ENCODE peak calls at places on chromosomes 2 and 18, in eight cellular contexts. J is GM10248; Z is neural crest cell; R is stimulated activated CD8-positive, alpha-beta memory T cell treated with anti-CD3 and anti-CD28 coated beads, Interleukin-12 subunit alpha, Interleukin-12 subunit beta, amount 100 ng/mL, for 4 hours; T is naive thymus-derived CD4-positive, alpha-beta T cell; K is NCI-H226; Q is psoas muscle; D is NCI-H1436. N is an unnamed sample.

GRCh38 chr18:13145636-13146190 is 72.8 kb upstream of the LDLRAD4 start:
- DNase-seq in J (no peak), Z (no peak), R (no peak), T (no peak), K (no peak), Q (no peak), D (no peak), N (no peak)

GRCh38 chr2:227191367-227191766 is 26.9 kb downstream of the COL4A3 start:
- DNase-seq in J (no peak), Z (peak), R (no peak), T (no peak), K (no peak), Q (no peak), D (no peak), N (no peak)

GRCh38 chr18:32771871-32772499 is 838 bp downstream of the KLHL14 start:
- DNase-seq in J (peak), Z (peak), R (no peak), T (no peak), K (no peak), Q (no peak), D (no peak), N (peak)

GRCh38 chr18:50671376-50671775 is 111.5 kb downstream of the MAPK4 start:
- DNase-seq in J (no peak), Z (no peak), R (no peak), T (no peak), K (no peak), Q (no peak), D (no peak), N (no peak)

GRCh38 chr18:76982038-76982437 is 150.5 kb downstream of the MBP start:
- DNase-seq in J (no peak), Z (no peak), R (no peak), T (no peak), K (no peak), Q (no peak), D (no peak), N (no peak)

GRCh38 chr2:153287109-153287801 is 191.3 kb downstream of the RPRM start:
- DNase-seq in J (no peak), Z (peak), R (no peak), T (no peak), K (no peak), Q (no peak), D (no peak), N (no peak)

GRCh38 chr2:12842917-12843316 is 126.2 kb downstream of the TRIB2 start:
- DNase-seq in J (no peak), Z (no peak), R (no peak), T (no peak), K (no peak), Q (no peak), D (no peak), N (no peak)

GRCh38 chr18:31660763-31661162 is 23.6 kb downstream of the B4GALT6 start:
- DNase-seq in J (no peak), Z (no peak), R (no peak), T (no peak), K (no peak), Q (no peak), D (no peak), N (no peak)

GRCh38 chr2:69724540-69725159 is 17.3 kb upstream of the ANXA4 start:
- DNase-seq in J (peak), Z (peak), R (peak), T (peak), K (peak), Q (peak), D (peak), N (peak)

GRCh38 chr2:7378642-7379041 is 461.4 kb downstream of the RNF144A start:
- DNase-seq in J (no peak), Z (no peak), R (no peak), T (no peak), K (no peak), Q (no peak), D (no peak), N (no peak)

GRCh38 chr2:25009954-25010353 is 31.9 kb upstream of the EFR3B start:
- DNase-seq in J (no peak), Z (no peak), R (no peak), T (no peak), K (no peak), Q (no peak), D (no peak), N (no peak)

N was measured in right cardiac atrium.